ENCODE peak calls at places on chromosomes 16 and 17, in nine cellular contexts. O, L, V, P, E, G, M, Y and S are unnamed samples.

GRCh38 chr16:69371564-69371963 is 14.2 kb downstream of the TERF2 start:
- DNase-seq in M (no peak), V (no peak), P (no peak), Y (no peak), O (no peak), E (no peak), G (no peak), L (no peak), S (no peak)

GRCh38 chr17:81537856-81538555 is 9.8 kb downstream of the FSCN2 start:
- DNase-seq in Y (no peak), E (no peak), G (no peak), V (no peak), O (no peak), L (no peak), P (no peak), M (no peak), S (no peak)

GRCh38 chr17:59038734-59039133 is 67.9 kb downstream of the TRIM37 start:
- DNase-seq in O (no peak), Y (no peak), V (no peak), G (no peak), M (no peak), E (no peak), L (peak), P (peak), S (no peak)

GRCh38 chr17:75625813-75626486 is 7.3 kb upstream of the SMIM5 start:
- DNase-seq in Y (peak), O (peak), V (no peak), G (no peak), M (no peak), P (no peak), E (no peak), L (peak), S (no peak)

GRCh38 chr17:18315498-18316360 is 636 bp downstream of the SMCR8 start:
- DNase-seq in P (no peak), G (no peak), O (no peak), L (no peak), M (no peak), E (no peak), V (no peak), Y (no peak), S (no peak)

GRCh38 chr17:28720247-28720996 is 637 bp downstream of the RPL23A start:
- DNase-seq in Y (no peak), M (no peak), E (no peak), V (no peak), G (no peak), O (no peak), P (no peak), L (no peak), S (no peak)

GRCh38 chr16:49636608-49637007 is 219.3 kb downstream of the ZNF423 start:
- DNase-seq in L (no peak), M (no peak), E (no peak), P (no peak), G (no peak), V (no peak), O (no peak), Y (no peak), S (no peak)

GRCh38 chr17:784143-784542 is 2.0 kb downstream of the MRM3 start:
- DNase-seq in P (no peak), M (no peak), Y (no peak), G (no peak), O (no peak), L (no peak), V (no peak), E (no peak), S (no peak)

GRCh38 chr17:78379134-78379497 is 667 bp downstream of the PGS1 start:
- DNase-seq in Y (no peak), P (peak), V (no peak), O (no peak), M (no peak), L (peak), G (no peak), E (no peak), S (no peak)

GRCh38 chr16:53501216-53501859 is 1.7 kb downstream of the AKTIP start:
- DNase-seq in V (no peak), L (no peak), G (no peak), M (no peak), P (peak), O (no peak), Y (no peak), E (no peak), S (no peak)

GRCh38 chr17:2867441-2868424 is 71.5 kb downstream of the RAP1GAP2 start:
- DNase-seq in P (peak), E (no peak), O (no peak), V (no peak), G (no peak), Y (peak), M (no peak), L (peak), S (no peak)

GRCh38 chr17:63537001-63537400 is 13.3 kb upstream of the DCAF7 start:
- DNase-seq in V (no peak), E (no peak), O (no peak), G (no peak), L (no peak), P (no peak), M (no peak), Y (no peak), S (no peak)

GRCh38 chr17:7296189-7296861 is 1.9 kb upstream of the YBX2 start:
- DNase-seq in O (peak), M (peak), E (peak), L (peak), Y (peak), G (no peak), P (peak), V (peak), S (no peak)

GRCh38 chr16:81539009-81539820 is 94.6 kb downstream of the CMIP start:
- DNase-seq in M (no peak), G (no peak), Y (no peak), O (no peak), V (no peak), L (no peak), P (peak), E (no peak), S (no peak)

GRCh38 chr17:38749222-38750043 is 1.3 kb upstream of the PCGF2 start:
- DNase-seq in E (no peak), P (peak), G (no peak), Y (peak), V (peak), L (peak), O (no peak), M (peak), S (peak)

GRCh38 chr17:8087942-8088230 is 370 bp upstream of the ALOX12B start:
- DNase-seq in V (no peak), G (no peak), L (no peak), E (no peak), O (no peak), M (no peak), Y (no peak), P (no peak), S (no peak)

GRCh38 chr16:66273644-66274334 is 92.7 kb upstream of the CDH5 start:
- DNase-seq in O (no peak), E (no peak), G (no peak), M (no peak), Y (no peak), V (no peak), L (no peak), P (peak), S (no peak)

GRCh38 chr16:69469807-69470561 is 45.6 kb downstream of the CYB5B start:
- DNase-seq in G (no peak), E (no peak), M (no peak), V (no peak), P (peak), L (no peak), O (no peak), Y (no peak), S (no peak)

GRCh38 chr17:42889809-42890208 is 10.8 kb upstream of the G6PC1 start:
- DNase-seq in L (no peak), P (no peak), G (no peak), E (no peak), V (no peak), Y (no peak), O (no peak), M (no peak), S (no peak)

GRCh38 chr17:78356163-78356713 is 3.6 kb downstream of the SOCS3 start:
- DNase-seq in O (peak), G (peak), L (peak), P (peak), E (peak), M (no peak), V (no peak), Y (no peak), S (peak)

GRCh38 chr17:80751460-80752368 is 207.1 kb downstream of the RPTOR start:
- DNase-seq in M (no peak), P (no peak), E (no peak), Y (no peak), V (no peak), G (no peak), L (peak), O (no peak), S (no peak)

GRCh38 chr17:49723423-49723822 is 15.7 kb upstream of the SLC35B1 start:
- DNase-seq in M (no peak), G (no peak), L (no peak), Y (no peak), P (no peak), V (peak), E (no peak), O (no peak), S (no peak)

GRCh38 chr17:30954046-30954805 is 16.6 kb upstream of the RNF135 start:
- DNase-seq in L (no peak), M (no peak), G (no peak), Y (no peak), V (no peak), E (no peak), O (no peak), P (no peak), S (no peak)

GRCh38 chr16:813204-813915 is 12.8 kb upstream of the GNG13 start:
- DNase-seq in Y (peak), M (no peak), E (no peak), O (peak), L (peak), G (peak), P (no peak), V (no peak), S (no peak)

GRCh38 chr17:81387235-81388060 is 7.8 kb upstream of the BAHCC1 start:
- DNase-seq in P (no peak), G (no peak), V (no peak), O (peak), Y (peak), E (no peak), M (no peak), L (peak), S (no peak)

GRCh38 chr17:33385133-33385532 is 92.0 kb upstream of the ASIC2 start:
- DNase-seq in V (no peak), O (no peak), M (no peak), P (no peak), L (peak), Y (no peak), G (no peak), E (no peak), S (no peak)

GRCh38 chr17:68033636-68034451 is 1.7 kb upstream of the KPNA2 start:
- DNase-seq in O (peak), M (no peak), V (no peak), L (peak), Y (peak), G (no peak), E (no peak), P (peak), S (no peak)

GRCh38 chr17:36127199-36127881 is 23.7 kb downstream of the CCL4 start:
- DNase-seq in E (no peak), P (no peak), L (no peak), V (no peak), Y (no peak), M (no peak), G (no peak), O (no peak), S (no peak)

GRCh38 chr17:80568246-80568645 is 23.6 kb downstream of the RPTOR start:
- DNase-seq in E (no peak), V (no peak), P (no peak), O (no peak), L (no peak), G (no peak), M (no peak), Y (no peak), S (no peak)

GRCh38 chr16:30490210-30490609 is 17.7 kb downstream of the ITGAL start:
- DNase-seq in M (no peak), L (peak), V (no peak), G (no peak), E (no peak), P (no peak), O (peak), Y (no peak), S (no peak)

GRCh38 chr17:61496957-61497653 is 44.9 kb downstream of the TBX4 start:
- DNase-seq in L (no peak), V (no peak), O (no peak), P (no peak), E (no peak), Y (no peak), M (no peak), G (no peak), S (no peak)

GRCh38 chr16:76943936-76944335 is 247.1 kb upstream of the MON1B start:
- DNase-seq in M (no peak), L (no peak), V (no peak), P (no peak), Y (no peak), E (no peak), O (no peak), G (no peak), S (no peak)

GRCh38 chr16:87973721-87974120 is 22.5 kb downstream of the BANP start:
- DNase-seq in V (no peak), Y (no peak), L (no peak), E (no peak), P (no peak), G (no peak), O (no peak), M (no peak), S (no peak)

GRCh38 chr16:57797526-57798266 is 4.6 kb downstream of the KIFC3 start:
- DNase-seq in P (peak), Y (no peak), O (no peak), L (peak), V (no peak), G (no peak), M (no peak), E (no peak), S (no peak)